ENCODE peak calls at places on chromosome 14, in five cellular contexts. Y, P, C, W and A are unnamed samples.

GRCh38 chr14:72000907-72001306 is 68.7 kb downstream of the RGS6 start:
- ATAC-seq in Y (no peak), P (no peak), C (peak; percentile 88), W (peak; percentile 91), A (no peak)

GRCh38 chr14:63513756-63514155 is 29.4 kb downstream of the PPP2R5E start:
- ATAC-seq in W (peak; percentile 37), C (peak; percentile 46), P (no peak), Y (no peak), A (no peak)

GRCh38 chr14:38042356-38042755 is 165.3 kb upstream of the SSTR1 start:
- ATAC-seq in Y (no peak), W (no peak), P (no peak), C (no peak), A (no peak)

GRCh38 chr14:68695326-68695768 is 97.5 kb downstream of the ZFP36L1 start:
- ATAC-seq in Y (peak; percentile 70), C (peak; percentile 84), P (peak; percentile 88), W (peak; percentile 63), A (peak; percentile 86)

GRCh38 chr14:77000340-77001235 is 27.9 kb downstream of the IRF2BPL start:
- ATAC-seq in W (peak; percentile 71), P (peak; percentile 93), C (peak; percentile 66), Y (no peak), A (peak; percentile 86)

GRCh38 chr14:64113279-64113678 is 180.9 kb downstream of the ESR2 start:
- ATAC-seq in P (peak; percentile 75), W (peak; percentile 25), Y (no peak), C (peak; percentile 27), A (no peak)

GRCh38 chr14:96380735-96381134 is 11.2 kb upstream of the AK7 start:
- ATAC-seq in C (no peak), W (no peak), P (no peak), Y (no peak), A (no peak)

GRCh38 chr14:71555654-71556559 is 376.3 kb upstream of the RGS6 start:
- ATAC-seq in C (no peak), W (no peak), P (no peak), Y (no peak), A (no peak)

GRCh38 chr14:90336985-90337384 is 5.2 kb upstream of the NRDE2 start:
- ATAC-seq in Y (no peak), P (no peak), W (no peak), C (no peak), A (no peak)

GRCh38 chr14:65073605-65074201 is 28.6 kb downstream of the MAX start:
- ATAC-seq in P (peak; percentile 50), W (peak; percentile 17), C (peak; percentile 8), Y (no peak), A (no peak)

GRCh38 chr14:29016050-29016900 is 249.7 kb downstream of the FOXG1 start:
- ATAC-seq in P (no peak), C (no peak), W (no peak), Y (peak; percentile 34), A (no peak)

GRCh38 chr14:62077676-62078261 is 315.5 kb downstream of the SNAPC1 start:
- ATAC-seq in W (no peak), C (no peak), Y (no peak), P (no peak), A (no peak)

GRCh38 chr14:52922059-52922458 is 28.8 kb downstream of the FERMT2 start:
- ATAC-seq in C (no peak), W (no peak), Y (no peak), P (no peak), A (no peak)

GRCh38 chr14:52914295-52914694 is 36.6 kb downstream of the FERMT2 start:
- ATAC-seq in W (no peak), P (no peak), Y (no peak), C (no peak), A (no peak)

GRCh38 chr14:52918486-52918885 is 32.4 kb downstream of the FERMT2 start:
- ATAC-seq in P (peak; percentile 88), Y (peak; percentile 64), W (peak; percentile 81), C (peak; percentile 84), A (peak; percentile 72)

GRCh38 chr14:52919971-52920370 is 30.9 kb downstream of the FERMT2 start:
- ATAC-seq in C (no peak), Y (no peak), W (no peak), P (no peak), A (no peak)

DNA sequence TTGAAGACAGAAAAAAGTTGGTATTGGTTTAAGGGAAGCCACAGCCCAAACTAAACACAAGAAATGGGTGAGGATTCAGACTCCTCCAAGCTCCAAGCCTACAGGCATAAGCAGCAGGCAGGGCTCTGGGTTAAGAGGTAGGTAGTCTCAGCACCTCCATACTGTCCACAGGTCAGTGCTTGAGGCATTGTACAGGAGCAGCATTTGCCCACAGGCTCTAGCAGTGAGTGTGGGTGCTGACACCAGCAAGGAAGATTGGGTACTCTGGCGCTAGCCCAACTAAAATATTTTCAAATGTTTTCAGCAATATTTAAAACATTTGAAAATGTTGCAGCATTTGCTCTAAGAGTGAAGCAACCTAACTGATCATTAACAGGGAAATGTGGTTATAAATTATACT is 33.1 kb downstream of the FERMT2 start:
- ATAC-seq in Y (no peak), P (peak; percentile 41), C (peak; percentile 52), W (peak; percentile 38), A (no peak)
- H3K4me1 ChIP-seq in Y (peaks cover 13% of the 10 kb centered on the region), P (peaks cover 53% of the 10 kb centered on the region), C (peaks cover 43% of the 10 kb centered on the region), W (peaks cover 57% of the 10 kb centered on the region), A (peaks cover 28% of the 10 kb centered on the region)

GRCh38 chr14:69863083-69863482 is 16.1 kb upstream of the SMOC1 start:
- ATAC-seq in Y (no peak), W (no peak), P (no peak), C (no peak), A (no peak)

GRCh38 chr14:69858801-69859200 is 20.4 kb upstream of the SMOC1 start:
- ATAC-seq in C (no peak), W (no peak), P (no peak), Y (no peak), A (no peak)

GRCh38 chr14:69861170-69861569 is 18.0 kb upstream of the SMOC1 start:
- ATAC-seq in Y (no peak), W (no peak), C (no peak), P (no peak), A (no peak)

GRCh38 chr14:69860221-69860620 is 19.0 kb upstream of the SMOC1 start:
- ATAC-seq in P (no peak), C (no peak), W (no peak), Y (no peak), A (no peak)

DNA sequence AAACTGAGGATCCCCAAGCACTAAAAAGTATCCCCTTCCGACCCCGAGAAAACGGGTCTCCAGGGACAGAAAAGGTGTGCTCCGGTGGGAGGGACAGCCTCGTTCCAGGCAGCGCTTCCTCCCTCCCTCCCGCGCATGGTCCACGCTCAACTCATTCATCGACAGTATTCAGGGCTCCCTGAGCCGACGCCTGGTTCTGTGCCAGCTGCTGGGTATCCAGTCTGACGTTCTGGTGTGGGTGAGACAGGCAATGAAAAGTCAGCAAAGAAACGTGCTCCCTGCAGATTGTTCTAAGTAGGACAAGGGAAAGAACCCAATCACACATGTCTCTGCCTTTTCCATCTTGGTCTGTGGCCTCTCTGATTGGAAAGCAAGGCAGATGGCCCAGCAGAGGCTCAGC is 19.6 kb upstream of the SMOC1 start:
- ATAC-seq in C (no peak), Y (no peak), P (no peak), W (no peak), A (no peak)
- TF ChIP-seq CTCF in C (no peak), Y (no peak), P (no peak), W (no peak), A (no peak)

GRCh38 chr14:50094056-50094455 is 22.3 kb downstream of the VCPKMT start:
- ATAC-seq in P (no peak), C (no peak), Y (no peak), W (no peak), A (no peak)
- H3K4me1 ChIP-seq in P (no peaks in the 10 kb centered on the region), C (no peaks in the 10 kb centered on the region), Y (no peaks in the 10 kb centered on the region), W (peaks cover 12% of the 10 kb centered on the region), A (no peaks in the 10 kb centered on the region)

GRCh38 chr14:57182760-57183503 is 85.8 kb downstream of the EXOC5 start:
- ATAC-seq in Y (peak; percentile 27), P (no peak), W (no peak), C (no peak), A (no peak)
- TF ChIP-seq CTCF in Y (no peak), P (no peak), W (peak; percentile 15), C (no peak), A (no peak)

GRCh38 chr14:20492486-20492885 is 12.9 kb upstream of the RNASE10 start:
- ATAC-seq in Y (no peak), W (no peak), P (no peak), C (no peak), A (no peak)

GRCh38 chr14:20493634-20494033 is 11.7 kb upstream of the RNASE10 start:
- ATAC-seq in W (peak; percentile 80), P (no peak), Y (peak; percentile 27), C (peak; percentile 85), A (peak; percentile 41)

GRCh38 chr14:20489093-20489994 is 16.0 kb upstream of the RNASE10 start:
- ATAC-seq in Y (no peak), C (peak; percentile 73), W (peak; percentile 89), P (no peak), A (no peak)

GRCh38 chr14:20487402-20487742 is 18.0 kb upstream of the RNASE10 start:
- ATAC-seq in P (no peak), Y (no peak), W (no peak), C (no peak), A (no peak)

GRCh38 chr14:20490563-20490962 is 14.8 kb upstream of the RNASE10 start:
- ATAC-seq in P (no peak), C (no peak), Y (no peak), W (peak; percentile 46), A (no peak)
- H3K4me1 ChIP-seq in P (no peaks in the 10 kb centered on the region), C (peaks cover 6% of the 10 kb centered on the region), Y (no peaks in the 10 kb centered on the region), W (peaks cover 62% of the 10 kb centered on the region), A (no peaks in the 10 kb centered on the region)

DNA sequence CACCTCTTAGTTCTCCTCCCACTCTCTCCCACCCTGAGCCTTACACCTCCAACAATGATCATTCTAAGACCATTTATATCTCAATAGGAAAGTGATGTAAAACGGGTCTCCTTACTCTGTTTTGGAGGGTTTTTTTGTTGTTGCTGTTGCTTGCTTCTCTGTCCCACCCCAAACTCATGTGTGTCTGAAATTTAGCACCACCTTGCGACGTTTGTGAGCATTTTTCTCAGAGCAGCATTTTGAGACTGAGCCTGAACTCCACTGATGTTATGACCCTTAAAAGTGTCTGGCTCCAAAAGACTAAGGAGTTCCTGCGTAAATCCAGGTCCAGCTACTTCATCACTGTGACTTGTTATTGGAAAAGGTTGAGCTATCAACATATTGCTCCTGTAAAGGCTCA is 155.0 kb downstream of the DAD1 start:
- ATAC-seq in P (no peak), C (no peak), Y (no peak), W (no peak), A (no peak)
- TF ChIP-seq CTCF in P (no peak), C (no peak), Y (no peak), W (no peak), A (no peak)

DNA sequence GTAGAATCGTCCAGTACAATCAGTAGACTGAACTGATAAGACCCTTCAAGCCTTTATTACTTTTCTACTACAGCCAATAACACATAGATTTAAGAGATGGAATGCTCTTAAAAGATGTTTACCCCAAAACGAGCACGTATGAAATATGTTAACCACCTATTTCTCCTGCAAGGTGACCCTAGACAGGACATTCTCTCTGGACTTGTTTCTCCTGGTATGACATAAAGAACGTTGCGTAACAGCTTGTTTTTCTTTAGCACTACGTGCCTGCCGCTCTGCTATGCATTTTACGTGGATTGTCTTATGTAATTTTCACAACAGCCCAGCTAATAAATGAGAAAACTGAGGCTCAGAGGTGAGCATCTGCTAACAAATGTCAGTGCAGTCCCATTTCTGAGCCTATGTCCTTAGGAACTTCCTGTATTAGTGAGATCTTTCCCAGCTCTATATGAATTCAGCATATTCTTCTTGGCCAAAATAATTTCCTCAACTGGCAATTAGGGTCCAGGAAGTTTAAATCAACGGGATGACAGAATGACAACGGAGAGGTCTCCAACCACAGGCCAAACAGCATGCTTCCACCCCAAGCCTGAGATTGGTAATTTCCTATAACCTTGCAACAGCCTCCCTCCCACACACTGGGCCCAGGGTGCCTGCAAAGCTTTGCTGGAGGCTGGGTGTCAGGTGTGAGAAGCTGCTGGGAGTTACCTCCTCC is 3.7 kb downstream of the NFKBIA start:
- ATAC-seq in P (no peak), W (no peak), Y (no peak), C (no peak), A (no peak)
- H3K4me1 ChIP-seq in P (peaks cover 31% of the 10 kb centered on the region), W (peaks cover 73% of the 10 kb centered on the region), Y (peaks cover 8% of the 10 kb centered on the region), C (peaks cover 49% of the 10 kb centered on the region), A (peaks cover 31% of the 10 kb centered on the region)